ENCODE peak calls at places on chromosomes 7 and 10, in eight cellular contexts. W, S, V, J, O, Q, Z and B are unnamed samples.

GRCh38 chr10:111199587-111199986 is 122.8 kb downstream of the ADRA2A start:
- DNase-seq in Q (no peak), S (no peak), W (no peak), J (no peak), V (no peak), O (peak), Z (no peak), B (no peak)

GRCh38 chr10:74113546-74113945 is 37.1 kb downstream of the AP3M1 start:
- DNase-seq in S (no peak), W (no peak), O (no peak), Z (no peak), Q (no peak), V (no peak), J (no peak), B (no peak)

GRCh38 chr7:96337519-96337918 is 15.6 kb upstream of the SLC25A13 start:
- DNase-seq in O (no peak), Z (no peak), S (no peak), J (no peak), V (no peak), Q (no peak), W (no peak), B (no peak)

GRCh38 chr10:11608159-11608966 is 3.1 kb downstream of the USP6NL start:
- DNase-seq in Z (no peak), V (no peak), O (no peak), Q (no peak), W (no peak), S (no peak), J (no peak), B (no peak)

GRCh38 chr7:150385240-150385830 is 6.2 kb downstream of the ZNF775 start:
- DNase-seq in S (no peak), Z (no peak), W (no peak), Q (no peak), V (no peak), J (no peak), O (no peak), B (no peak)

GRCh38 chr10:110612073-110612472 is 32.1 kb upstream of the RBM20 start:
- DNase-seq in Q (no peak), O (no peak), S (no peak), Z (no peak), V (no peak), W (no peak), J (no peak), B (no peak)

GRCh38 chr7:2008101-2008935 is 224.4 kb downstream of the MAD1L1 start:
- DNase-seq in Z (no peak), S (no peak), O (no peak), V (no peak), J (no peak), Q (no peak), W (no peak), B (no peak)

GRCh38 chr10:24854256-24854655 is 98.2 kb downstream of the PRTFDC1 start:
- DNase-seq in Q (no peak), W (no peak), O (no peak), S (no peak), Z (no peak), V (no peak), J (peak), B (no peak)

GRCh38 chr7:115040526-115040925 is 118.6 kb downstream of the MDFIC start:
- DNase-seq in S (no peak), Z (no peak), O (no peak), W (no peak), Q (no peak), V (no peak), J (no peak), B (no peak)

GRCh38 chr7:131370523-131370968 is 42.9 kb downstream of the MKLN1 start:
- DNase-seq in S (no peak), O (no peak), W (no peak), V (no peak), J (no peak), Q (no peak), Z (peak), B (no peak)

GRCh38 chr10:128480601-128481000 is 354.4 kb upstream of the MKI67 start:
- DNase-seq in Z (no peak), J (no peak), O (no peak), W (no peak), Q (no peak), V (no peak), S (no peak), B (no peak)

GRCh38 chr7:136339464-136339863 is 362.3 kb upstream of the MTPN start:
- DNase-seq in W (no peak), J (no peak), Z (no peak), S (no peak), Q (no peak), V (no peak), O (no peak), B (no peak)

GRCh38 chr7:142523821-142524460 is 225.3 kb upstream of the PRSS1 start:
- DNase-seq in O (no peak), S (no peak), V (no peak), Q (no peak), W (no peak), Z (no peak), J (no peak), B (no peak)

GRCh38 chr7:22481726-22482125 is 18.3 kb downstream of the STEAP1B start:
- DNase-seq in Q (no peak), J (no peak), V (no peak), S (no peak), Z (peak), W (no peak), O (peak), B (no peak)

GRCh38 chr7:15199482-15199881 is 296.9 kb upstream of the DGKB start:
- DNase-seq in O (no peak), Z (no peak), S (no peak), J (no peak), W (peak), V (no peak), Q (peak), B (peak)

GRCh38 chr7:107622429-107622828 is 38.2 kb upstream of the SLC26A4 start:
- DNase-seq in Q (no peak), S (no peak), W (peak), O (no peak), V (no peak), J (no peak), Z (peak), B (no peak)

GRCh38 chr7:80677629-80678028 is 39.2 kb downstream of the CD36 start:
- DNase-seq in V (no peak), Z (no peak), J (no peak), O (no peak), W (no peak), Q (no peak), S (no peak), B (no peak)

GRCh38 chr7:100469227-100470044 is 5.4 kb upstream of the SPACDR start:
- DNase-seq in J (peak), Z (peak), O (peak), S (peak), V (peak), W (peak), Q (peak), B (peak)

GRCh38 chr7:70782729-70783290 is 349.1 kb upstream of the GALNT17 start:
- DNase-seq in V (no peak), Q (no peak), Z (no peak), S (no peak), J (no peak), W (no peak), O (no peak), B (no peak)

GRCh38 chr10:86671985-86672710 is 3.8 kb downstream of the LDB3 start:
- DNase-seq in S (peak), Q (no peak), J (no peak), O (no peak), Z (no peak), W (no peak), V (peak), B (no peak)

GRCh38 chr10:131178956-131179355 is 132.6 kb downstream of the TCERG1L start:
- DNase-seq in V (no peak), S (no peak), J (no peak), Q (no peak), Z (no peak), W (no peak), O (no peak), B (no peak)

GRCh38 chr7:156829669-156830336 is 63.2 kb downstream of the LMBR1 start:
- DNase-seq in Q (no peak), Z (no peak), S (no peak), V (no peak), O (no peak), W (no peak), J (no peak), B (no peak)

GRCh38 chr10:122363311-122363710 is 11.2 kb upstream of the PLEKHA1 start:
- DNase-seq in Q (no peak), W (no peak), V (no peak), S (no peak), J (no peak), O (no peak), Z (no peak), B (no peak)

GRCh38 chr7:131603932-131604331 is 47.5 kb upstream of the PODXL start:
- DNase-seq in Q (no peak), J (no peak), S (no peak), V (no peak), Z (no peak), W (no peak), O (no peak), B (no peak)

GRCh38 chr7:77157446-77157845 is 35.0 kb downstream of the CCDC146 start:
- DNase-seq in S (no peak), Z (no peak), W (peak), Q (no peak), O (no peak), V (no peak), J (no peak), B (no peak)

GRCh38 chr10:35613597-35614226 is 8.6 kb downstream of the GJD4 start:
- DNase-seq in S (peak), Q (peak), O (no peak), J (no peak), Z (peak), W (no peak), V (no peak), B (no peak)

GRCh38 chr7:28395404-28395803 is 16.9 kb upstream of the CREB5 start:
- DNase-seq in S (no peak), Z (no peak), V (no peak), W (no peak), O (no peak), J (no peak), Q (no peak), B (no peak)

GRCh38 chr7:42192851-42193456 is 44.1 kb downstream of the GLI3 start:
- DNase-seq in O (no peak), S (peak), W (no peak), Q (no peak), Z (no peak), V (no peak), J (no peak), B (no peak)

GRCh38 chr7:114953724-114954123 is 31.8 kb downstream of the MDFIC start:
- DNase-seq in W (no peak), J (no peak), O (no peak), Q (no peak), S (no peak), Z (no peak), V (no peak), B (no peak)

GRCh38 chr10:31399631-31400030 is 80.6 kb downstream of the ZEB1 start:
- DNase-seq in Z (peak), V (no peak), J (no peak), S (peak), Q (no peak), O (no peak), W (no peak), B (no peak)

GRCh38 chr7:128352138-128352537 is 8.4 kb upstream of the RBM28 start:
- DNase-seq in Z (no peak), Q (peak), O (no peak), J (peak), V (peak), S (peak), W (no peak), B (no peak)

GRCh38 chr10:69345890-69346474 is 67.7 kb downstream of the HK1 start:
- DNase-seq in Q (no peak), S (no peak), Z (no peak), W (no peak), V (no peak), J (no peak), O (no peak), B (no peak)

GRCh38 chr7:131369354-131369753 is 41.7 kb downstream of the MKLN1 start:
- DNase-seq in Z (no peak), J (no peak), W (no peak), V (no peak), S (no peak), O (no peak), Q (no peak), B (no peak)

GRCh38 chr10:637771-638195 is 51.7 kb downstream of the DIP2C start:
- DNase-seq in S (no peak), J (no peak), Z (no peak), V (peak), Q (no peak), W (no peak), O (no peak), B (no peak)